ENCODE peak calls at places on chromosomes 5 and 9, in seven cellular contexts. D, X, M, P, C, S and L are unnamed samples.
A peak's percentile ranks its signal among the peaks of the same experiment; 100 is the strongest.

GRCh38 chr9:124342946-124343485 is 72.2 kb downstream of the PSMB7 start:
- DNase-seq in D (peak; percentile 51), X (peak; percentile 40), M (peak; percentile 74), P (no peak), C (no peak), S (no peak), L (no peak)

GRCh38 chr9:14358523-14358922 is 44.6 kb upstream of the NFIB start:
- DNase-seq in D (no peak), X (no peak), M (no peak), P (no peak), C (no peak), S (no peak), L (no peak)

GRCh38 chr5:59757442-59757841 is 136.1 kb downstream of the PDE4D start:
- DNase-seq in D (no peak), X (no peak), M (no peak), P (peak; percentile 7), C (no peak), S (no peak), L (no peak)

GRCh38 chr5:72079288-72079687 is 28.0 kb upstream of the MAP1B start:
- DNase-seq in D (no peak), X (peak; percentile 50), M (no peak), P (no peak), C (no peak), S (no peak), L (no peak)

GRCh38 chr5:40717281-40717680 is 37.6 kb downstream of the PTGER4 start:
- DNase-seq in D (no peak), X (no peak), M (no peak), P (no peak), C (no peak), S (no peak), L (no peak)

GRCh38 chr5:68456756-68457217 is 241.2 kb downstream of the PIK3R1 start:
- DNase-seq in D (peak; percentile 41), X (no peak), M (no peak), P (peak; percentile 8), C (peak; percentile 7), S (no peak), L (no peak)

GRCh38 chr5:27906481-27906880 is 868.1 kb upstream of the CDH9 start:
- DNase-seq in D (no peak), X (no peak), M (no peak), P (no peak), C (no peak), S (no peak), L (no peak)

GRCh38 chr5:18333841-18334240 is 699.6 kb downstream of the TAF11L14 start:
- DNase-seq in D (no peak), X (no peak), M (no peak), P (peak; percentile 46), C (no peak), S (no peak), L (no peak)

GRCh38 chr5:10564838-10565784 is 1.2 kb downstream of the ANKRD33B start:
- DNase-seq in D (no peak), X (peak; percentile 34), M (no peak), P (no peak), C (no peak), S (no peak), L (peak; percentile 2)

GRCh38 chr5:91340532-91340931 is 42.6 kb downstream of the ARRDC3 start:
- DNase-seq in D (no peak), X (no peak), M (no peak), P (peak; percentile 54), C (no peak), S (no peak), L (no peak)

GRCh38 chr9:5509573-5509972 is 758 bp upstream of the PDCD1LG2 start:
- DNase-seq in D (no peak), X (no peak), M (no peak), P (peak; percentile 95), C (peak; percentile 25), S (no peak), L (no peak)

GRCh38 chr5:55530669-55531068 is 4.1 kb downstream of the PLPP1 start:
- DNase-seq in D (no peak), X (peak; percentile 56), M (no peak), P (no peak), C (no peak), S (no peak), L (no peak)

GRCh38 chr5:148972958-148973357 is 89.9 kb downstream of the SH3TC2 start:
- DNase-seq in D (peak; percentile 39), X (no peak), M (peak; percentile 48), P (peak; percentile 93), C (peak; percentile 82), S (no peak), L (no peak)

GRCh38 chr5:31898246-31898645 is 259.3 kb downstream of the PDZD2 start:
- DNase-seq in D (no peak), X (no peak), M (no peak), P (no peak), C (no peak), S (no peak), L (no peak)

GRCh38 chr5:15008476-15008875 is 136.9 kb upstream of the ANKH start:
- DNase-seq in D (peak; percentile 92), X (peak; percentile 81), M (peak; percentile 71), P (peak; percentile 98), C (peak; percentile 95), S (no peak), L (no peak)

GRCh38 chr9:117783828-117784227 is 79.6 kb downstream of the TLR4 start:
- DNase-seq in D (no peak), X (no peak), M (no peak), P (peak; percentile 4), C (no peak), S (peak; percentile 30), L (no peak)

GRCh38 chr9:127181315-127181580 is 58.8 kb upstream of the ANGPTL2 start:
- DNase-seq in D (no peak), X (no peak), M (no peak), P (no peak), C (no peak), S (no peak), L (no peak)

GRCh38 chr5:148014276-148014675 is 49.5 kb upstream of the SPINK5 start:
- DNase-seq in D (no peak), X (no peak), M (no peak), P (no peak), C (no peak), S (no peak), L (no peak)

GRCh38 chr5:4124201-4124852 is 528.7 kb downstream of the IRX1 start:
- DNase-seq in D (no peak), X (no peak), M (no peak), P (no peak), C (no peak), S (no peak), L (no peak)
- H3K4me3 ChIP-seq in D (no peak overlapping the region), X (no peak overlapping the region), M (no peak overlapping the region), P (no peak overlapping the region), C (no peak overlapping the region), S (no peak overlapping the region), L (no peak overlapping the region)

GRCh38 chr5:4541334-4541733 is 598.8 kb upstream of the ADAMTS16 start:
- DNase-seq in D (no peak), X (no peak), M (no peak), P (no peak), C (no peak), S (no peak), L (no peak)
- H3K9me3 ChIP-seq in D (no peaks in the 10 kb centered on the region), X (no peaks in the 10 kb centered on the region), M (no peaks in the 10 kb centered on the region), P (peaks cover 5% of the 10 kb centered on the region), C (no peaks in the 10 kb centered on the region), S (no peaks in the 10 kb centered on the region), L (peaks cover 16% of the 10 kb centered on the region)

GRCh38 chr5:1294839-1295649 is at the start of gene TERT:
- DNase-seq in D (no peak), X (no peak), M (no peak), P (no peak), C (no peak), S (peak; percentile 59), L (peak; percentile 74)

GRCh38 chr5:1293416-1293996 is 1.4 kb downstream of the TERT start:
- DNase-seq in D (no peak), X (no peak), M (no peak), P (no peak), C (no peak), S (no peak), L (no peak)

GRCh38 chr5:1292846-1293415 is 1.9 kb downstream of the TERT start:
- DNase-seq in D (no peak), X (no peak), M (no peak), P (no peak), C (no peak), S (no peak), L (no peak)

GRCh38 chr5:1295650-1296037 is 776 bp upstream of the TERT start:
- DNase-seq in D (no peak), X (no peak), M (no peak), P (no peak), C (no peak), S (no peak), L (no peak)

DNA sequence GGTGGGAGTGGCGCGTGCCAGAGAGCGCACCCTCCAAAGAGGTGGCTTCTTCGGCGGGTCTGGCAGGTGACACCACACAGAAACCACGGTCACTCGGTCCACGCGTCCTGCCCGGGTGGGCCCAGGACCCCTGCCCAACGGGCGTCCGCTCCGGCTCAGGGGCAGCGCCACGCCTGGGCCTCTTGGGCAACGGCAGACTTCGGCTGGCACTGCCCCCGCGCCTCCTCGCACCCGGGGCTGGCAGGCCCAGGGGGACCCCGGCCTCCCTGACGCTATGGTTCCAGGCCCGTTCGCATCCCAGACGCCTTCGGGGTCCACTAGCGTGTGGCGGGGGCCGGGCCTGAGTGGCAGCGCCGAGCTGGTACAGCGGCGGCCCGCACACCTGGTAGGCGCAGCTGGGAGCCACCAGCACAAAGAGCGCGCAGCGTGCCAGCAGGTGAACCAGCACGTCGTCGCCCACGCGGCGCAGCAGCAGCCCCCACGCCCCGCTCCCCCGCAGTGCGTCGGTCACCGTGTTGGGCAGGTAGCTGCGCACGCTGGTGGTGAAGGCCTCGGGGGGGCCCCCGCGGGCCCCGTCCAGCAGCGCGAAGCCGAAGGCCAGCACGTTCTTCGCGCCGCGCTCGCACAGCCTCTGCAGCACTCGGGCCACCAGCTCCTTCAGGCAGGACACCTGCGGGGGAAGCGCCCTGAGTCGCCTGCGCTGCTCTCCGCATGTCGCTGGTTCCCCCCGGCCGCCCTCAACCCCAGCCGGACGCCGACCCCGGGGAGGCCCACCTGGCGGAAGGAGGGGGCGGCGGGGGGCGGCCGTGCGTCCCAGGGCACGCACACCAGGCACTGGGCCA is 650 bp downstream of the TERT start:
- DNase-seq in D (no peak), X (no peak), M (no peak), P (no peak), C (no peak), S (no peak), L (no peak)
- H3K4me3 ChIP-seq in D (no peak overlapping the region), X (no peak overlapping the region), M (no peak overlapping the region), P (peak overlapping the region; percentile 61), C (peak overlapping the region; percentile 47), S (peak overlapping the region; percentile 23), L (no peak overlapping the region)

GRCh38 chr5:178373711-178374110 is 141.1 kb upstream of the PHYKPL start:
- DNase-seq in D (no peak), X (no peak), M (no peak), P (no peak), C (no peak), S (no peak), L (no peak)
- H3K9me3 ChIP-seq in D (peaks cover 4% of the 10 kb centered on the region), X (no peaks in the 10 kb centered on the region), M (no peaks in the 10 kb centered on the region), P (peaks cover 10% of the 10 kb centered on the region), C (no peaks in the 10 kb centered on the region), S (no peaks in the 10 kb centered on the region), L (no peaks in the 10 kb centered on the region)